ENCODE peak calls at places on chromosomes 5 and 9, in eight cellular contexts. Y is smooth muscle cell of the brain vasculature; U is esophagus squamous epithelium; K is right cardiac atrium; S is left ventricle myocardium superior; L is stimulated activated CD4-positive, alpha-beta T cell treated with anti-CD3 and anti-CD28 coated beads, Interleukin-4, amount 100 ng/mL, for 4 hours; Q is AML-193; E is fibroblast of the conjunctiva. C is an unnamed sample.

GRCh38 chr9:19371942-19372341 is 8.1 kb downstream of the RPS6 start:
- DNase-seq in Y (no peak), U (no peak), K (no peak), S (no peak), L (no peak), Q (peak), E (peak), C (peak)

GRCh38 chr5:66877843-66878242 is 281.6 kb downstream of the MAST4 start:
- DNase-seq in Y (no peak), U (no peak), K (no peak), S (no peak), L (no peak), Q (no peak), E (no peak), C (no peak)

GRCh38 chr5:13354611-13355010 is 589.9 kb downstream of the DNAH5 start:
- DNase-seq in Y (no peak), U (no peak), K (no peak), S (no peak), L (no peak), Q (no peak), E (no peak), C (no peak)

GRCh38 chr5:60801406-60802090 is 42.5 kb downstream of the ELOVL7 start:
- DNase-seq in Y (no peak), U (no peak), K (no peak), S (no peak), L (no peak), Q (no peak), E (no peak), C (no peak)

GRCh38 chr5:111075520-111075919 is 4.0 kb downstream of the TSLP start:
- DNase-seq in Y (no peak), U (no peak), K (no peak), S (no peak), L (no peak), Q (no peak), E (peak), C (no peak)

GRCh38 chr5:10920400-10920799 is 159.4 kb upstream of the DAP start:
- DNase-seq in Y (no peak), U (no peak), K (no peak), S (no peak), L (no peak), Q (no peak), E (no peak), C (no peak)

GRCh38 chr9:35112257-35113020 is 3.2 kb downstream of the ATOSB start:
- DNase-seq in Y (no peak), U (no peak), K (peak), S (no peak), L (no peak), Q (no peak), E (peak), C (no peak)

GRCh38 chr5:149313151-149313841 is 32.0 kb upstream of the GRPEL2 start:
- DNase-seq in Y (no peak), U (no peak), K (no peak), S (no peak), L (no peak), Q (no peak), E (no peak), C (no peak)

GRCh38 chr5:16192311-16192710 is 12.7 kb upstream of the MARCHF11 start:
- DNase-seq in Y (no peak), U (no peak), K (no peak), S (no peak), L (no peak), Q (no peak), E (no peak), C (no peak)

GRCh38 chr5:91706785-91707520 is 323.8 kb upstream of the ARRDC3 start:
- DNase-seq in Y (no peak), U (no peak), K (no peak), S (no peak), L (no peak), Q (no peak), E (no peak), C (no peak)

GRCh38 chr5:140674211-140674610 is 835 bp upstream of the DND1 start:
- DNase-seq in Y (no peak), U (no peak), K (no peak), S (no peak), L (no peak), Q (no peak), E (no peak), C (no peak)

GRCh38 chr9:129140397-129141065 is 29.3 kb downstream of the PTPA start:
- DNase-seq in Y (no peak), U (no peak), K (peak), S (peak), L (peak), Q (no peak), E (no peak), C (peak)

GRCh38 chr9:126793686-126794417 is 11.0 kb upstream of the ZBTB43 start:
- DNase-seq in Y (no peak), U (no peak), K (no peak), S (no peak), L (no peak), Q (no peak), E (no peak), C (no peak)

GRCh38 chr5:73393606-73394489 is 54.7 kb downstream of the FOXD1 start:
- DNase-seq in Y (peak), U (no peak), K (no peak), S (no peak), L (no peak), Q (no peak), E (no peak), C (no peak)

GRCh38 chr9:109456811-109457210 is 41.3 kb downstream of the PTPN3 start:
- DNase-seq in Y (no peak), U (no peak), K (no peak), S (no peak), L (no peak), Q (no peak), E (no peak), C (no peak)

C was measured in KBM-7.